ENCODE peak calls at places on chromosomes 16 and 17, in six cellular contexts. X, H, T, I, O and J are unnamed samples.

GRCh38 chr17:31470592-31470991 is 79.1 kb downstream of the RAB11FIP4 start:
- DNase-seq in H (no peak), T (no peak), O (no peak), X (no peak), I (no peak), J (no peak)

GRCh38 chr16:9092963-9093477 is 1.6 kb downstream of the HAPSTR1 start:
- DNase-seq in O (no peak), H (no peak), X (no peak), I (no peak), T (peak; percentile 51), J (peak; percentile 42)

GRCh38 chr17:42243493-42243982 is 32.7 kb downstream of the STAT5B start:
- DNase-seq in H (no peak), I (peak; percentile 22), X (no peak), T (no peak), O (no peak), J (no peak)

GRCh38 chr16:86609115-86609514 is 30.8 kb downstream of the FOXL1 start:
- DNase-seq in T (no peak), O (no peak), H (no peak), I (no peak), X (no peak), J (no peak)

GRCh38 chr16:20879175-20880053 is 20.7 kb downstream of the DCUN1D3 start:
- DNase-seq in I (peak; percentile 57), X (no peak), O (peak; percentile 71), T (no peak), H (no peak), J (no peak)

GRCh38 chr17:35890774-35891155 is 10.6 kb upstream of the CCL5 start:
- DNase-seq in I (no peak), O (no peak), X (no peak), T (no peak), H (no peak), J (no peak)

GRCh38 chr16:85778873-85779272 is 20.5 kb downstream of the EMC8 start:
- DNase-seq in X (no peak), H (no peak), I (no peak), O (no peak), T (no peak), J (no peak)

GRCh38 chr16:89331371-89332109 is 114.0 kb downstream of the ZNF778 start:
- DNase-seq in X (no peak), H (no peak), I (no peak), T (no peak), O (no peak), J (peak; percentile 3)

GRCh38 chr17:8225813-8226535 is 15.6 kb upstream of the AURKB start:
- DNase-seq in O (peak; percentile 68), H (peak; percentile 74), X (peak; percentile 28), T (peak; percentile 91), I (no peak), J (peak; percentile 76)

GRCh38 chr17:19017804-19018599 is 13.4 kb upstream of the FAM83G start:
- DNase-seq in I (no peak), T (no peak), H (no peak), O (no peak), X (no peak), J (no peak)

GRCh38 chr16:27383511-27384243 is 18.3 kb upstream of the IL21R start:
- DNase-seq in T (no peak), I (no peak), H (no peak), X (no peak), O (no peak), J (no peak)

GRCh38 chr16:27678955-27679354 is 129.0 kb downstream of the KATNIP start:
- DNase-seq in T (no peak), H (no peak), I (no peak), O (no peak), X (no peak), J (no peak)

GRCh38 chr16:55542459-55543082 is 23.9 kb upstream of the CAPNS2 start:
- DNase-seq in O (no peak), I (no peak), X (no peak), T (no peak), H (no peak), J (no peak)

GRCh38 chr16:80938035-80938927 is 68.4 kb downstream of the CMC2 start:
- DNase-seq in O (no peak), T (no peak), X (no peak), H (peak; percentile 51), I (no peak), J (no peak)

GRCh38 chr17:74351552-74352210 is 10.0 kb downstream of the BTBD17 start:
- DNase-seq in H (no peak), O (no peak), T (no peak), X (peak; percentile 41), I (no peak), J (peak; percentile 66)

DNA sequence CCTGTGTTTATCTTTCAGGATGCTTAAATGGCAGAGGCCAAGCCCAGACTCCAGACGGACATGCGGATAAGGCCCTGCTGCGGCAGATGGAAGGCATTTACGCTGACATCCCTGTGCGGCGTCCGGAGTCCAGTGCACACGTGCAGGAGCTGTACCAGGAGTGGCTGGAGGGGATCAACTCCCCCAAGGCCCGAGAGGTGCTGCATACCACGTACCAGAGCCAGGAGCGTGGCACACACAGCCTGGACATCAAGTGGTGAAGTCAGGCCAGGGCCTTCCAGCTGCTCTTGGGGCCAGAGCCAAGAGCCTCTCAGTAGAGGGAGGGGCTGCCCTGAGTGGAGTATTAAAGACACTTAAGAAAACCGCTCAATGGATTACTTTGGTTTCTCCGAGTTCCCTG is 29.4 kb downstream of the NARF start:
- DNase-seq in O (no peak), I (no peak), T (no peak), H (no peak), X (no peak), J (no peak)
- TF ChIP-seq ATF3 in O (no peak), I (no peak), T (no peak), H (no peak), X (no peak), J (no peak)

GRCh38 chr16:10256855-10257641 is 74.8 kb upstream of the GRIN2A start:
- DNase-seq in X (peak; percentile 87), H (no peak), T (peak; percentile 64), O (peak; percentile 49), I (peak; percentile 91), J (peak; percentile 66)
- TF ChIP-seq ATF3 in X (no peak), H (no peak), T (no peak), O (no peak), I (no peak), J (no peak)

DNA sequence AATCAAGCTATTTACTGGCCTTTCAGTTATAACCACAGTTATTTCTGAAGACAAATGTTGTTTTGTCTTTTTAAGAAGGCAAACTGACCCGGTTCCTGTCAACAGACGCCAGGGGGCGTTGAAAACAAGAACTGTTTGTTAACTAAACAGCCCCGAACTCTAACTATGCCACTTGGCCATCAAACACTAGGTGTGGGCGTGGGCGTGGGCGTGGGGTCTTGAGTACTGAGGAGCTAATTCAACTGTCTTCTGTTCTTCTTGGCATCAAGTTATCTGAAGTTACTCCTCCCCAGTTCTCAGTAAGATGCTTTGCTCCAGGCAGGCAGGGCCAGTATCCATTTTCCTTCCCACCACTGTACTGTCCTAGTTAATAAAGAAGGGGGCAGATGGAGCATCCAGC is 63.3 kb upstream of the MTMR4 start:
- DNase-seq in T (peak; percentile 67), H (peak; percentile 77), X (peak; percentile 57), I (peak; percentile 52), O (no peak), J (peak; percentile 58)
- TF ChIP-seq ATF3 in T (no peak), H (no peak), X (no peak), I (no peak), O (no peak), J (no peak)

DNA sequence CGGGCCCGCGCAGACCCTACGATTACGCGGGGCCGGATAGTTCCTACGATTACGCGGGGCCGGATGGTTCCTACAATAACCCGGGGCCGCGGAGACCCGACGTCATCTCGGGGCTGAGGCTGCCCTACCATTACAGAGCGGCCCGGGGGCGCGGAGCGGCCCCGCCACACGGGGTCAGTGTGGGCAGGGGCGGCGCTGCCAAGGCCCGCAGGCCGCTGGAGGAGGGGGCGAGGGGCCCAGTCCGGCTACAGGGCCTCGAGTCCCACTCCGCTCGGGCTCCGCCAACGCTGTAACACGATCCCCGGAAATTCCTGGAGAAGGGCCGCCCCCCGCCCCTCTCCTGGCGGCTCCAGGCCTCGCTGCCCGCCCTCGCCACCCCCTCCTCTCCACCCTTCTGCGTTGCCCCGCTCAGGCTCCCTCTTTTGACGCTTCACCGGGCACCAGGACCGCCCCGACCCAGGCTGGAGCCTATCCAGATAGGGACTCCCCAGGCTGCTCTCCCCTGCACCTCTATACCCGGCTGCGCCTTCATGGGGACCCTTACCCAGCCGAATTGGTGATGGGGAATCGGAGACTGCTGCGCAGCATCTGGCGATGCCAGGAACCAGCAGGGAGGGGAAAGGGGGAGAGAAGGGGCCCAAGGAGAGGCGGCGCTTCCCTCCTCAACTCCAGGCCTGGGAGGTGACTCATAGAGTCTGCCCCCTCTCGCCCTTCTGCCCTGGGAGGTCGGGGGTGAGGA is at the start of gene RAB34:
- DNase-seq in H (no peak), X (no peak), I (no peak), O (no peak), T (peak; percentile 92), J (peak; percentile 96)
- TF ChIP-seq ATF3 in H (no peak), X (no peak), I (no peak), O (no peak), T (peak; percentile 3), J (no peak)